ENCODE peak calls at places on chromosomes 4 and X, in five cellular contexts. One of them, this sample, is unnamed.

GRCh38 chr4:78320353-78320935 is 231.1 kb upstream of the ANXA3 start:
- DNase-seq in fibroblast of pulmonary artery: no peak
- DNase-seq in stomach: no peak
- DNase-seq in activated CD8-positive, alpha-beta memory T cell treated with anti-CD3 and anti-CD28 coated beads, Interleukin-2, amount 50 U/mL, for 4 hours: no peak
- DNase-seq in AG10803: no peak
- DNase-seq in this sample: no peak

GRCh38 chrX:115894087-115894486 is 276.5 kb upstream of the AGTR2 start:
- DNase-seq in activated CD8-positive, alpha-beta memory T cell treated with anti-CD3 and anti-CD28 coated beads, Interleukin-2, amount 50 U/mL, for 4 hours: no peak
- DNase-seq in stomach: no peak
- DNase-seq in AG10803: no peak
- DNase-seq in fibroblast of pulmonary artery: peak
- DNase-seq in this sample: no peak

GRCh38 chr4:173494013-173494970 is 35.7 kb downstream of the HAND2 start:
- DNase-seq in activated CD8-positive, alpha-beta memory T cell treated with anti-CD3 and anti-CD28 coated beads, Interleukin-2, amount 50 U/mL, for 4 hours: peak
- DNase-seq in AG10803: peak
- DNase-seq in stomach: peak
- DNase-seq in fibroblast of pulmonary artery: peak
- DNase-seq in this sample: peak

GRCh38 chr4:73984736-73985527 is 3.1 kb downstream of the PPBP start:
- DNase-seq in stomach: no peak
- DNase-seq in fibroblast of pulmonary artery: no peak
- DNase-seq in activated CD8-positive, alpha-beta memory T cell treated with anti-CD3 and anti-CD28 coated beads, Interleukin-2, amount 50 U/mL, for 4 hours: no peak
- DNase-seq in AG10803: no peak
- DNase-seq in this sample: no peak

GRCh38 chrX:36642052-36642451 is 366.1 kb upstream of the FAM47C start:
- DNase-seq in AG10803: no peak
- DNase-seq in stomach: no peak
- DNase-seq in activated CD8-positive, alpha-beta memory T cell treated with anti-CD3 and anti-CD28 coated beads, Interleukin-2, amount 50 U/mL, for 4 hours: no peak
- DNase-seq in fibroblast of pulmonary artery: no peak
- DNase-seq in this sample: no peak

GRCh38 chrX:10781847-10782530 is 161.6 kb upstream of the MID1 start:
- DNase-seq in fibroblast of pulmonary artery: no peak
- DNase-seq in activated CD8-positive, alpha-beta memory T cell treated with anti-CD3 and anti-CD28 coated beads, Interleukin-2, amount 50 U/mL, for 4 hours: no peak
- DNase-seq in stomach: no peak
- DNase-seq in AG10803: no peak
- DNase-seq in this sample: no peak

GRCh38 chr4:10893417-10893816 is 208.8 kb upstream of the CLNK start:
- DNase-seq in fibroblast of pulmonary artery: no peak
- DNase-seq in stomach: no peak
- DNase-seq in AG10803: no peak
- DNase-seq in activated CD8-positive, alpha-beta memory T cell treated with anti-CD3 and anti-CD28 coated beads, Interleukin-2, amount 50 U/mL, for 4 hours: no peak
- DNase-seq in this sample: no peak

GRCh38 chr4:179130122-179130714 is 1688.0 kb upstream of the AGA start:
- DNase-seq in stomach: no peak
- DNase-seq in fibroblast of pulmonary artery: no peak
- DNase-seq in AG10803: no peak
- DNase-seq in activated CD8-positive, alpha-beta memory T cell treated with anti-CD3 and anti-CD28 coated beads, Interleukin-2, amount 50 U/mL, for 4 hours: no peak
- DNase-seq in this sample: no peak

GRCh38 chr4:158667651-158668198 is 4.0 kb downstream of the C4orf46 start:
- DNase-seq in AG10803: peak
- DNase-seq in fibroblast of pulmonary artery: peak
- DNase-seq in activated CD8-positive, alpha-beta memory T cell treated with anti-CD3 and anti-CD28 coated beads, Interleukin-2, amount 50 U/mL, for 4 hours: no peak
- DNase-seq in stomach: no peak
- DNase-seq in this sample: no peak

GRCh38 chrX:27598312-27598711 is 8.2 kb downstream of the DCAF8L2 start:
- DNase-seq in fibroblast of pulmonary artery: peak
- DNase-seq in AG10803: no peak
- DNase-seq in activated CD8-positive, alpha-beta memory T cell treated with anti-CD3 and anti-CD28 coated beads, Interleukin-2, amount 50 U/mL, for 4 hours: no peak
- DNase-seq in stomach: peak
- DNase-seq in this sample: no peak

GRCh38 chrX:140342410-140342809 is 162.5 kb downstream of the SOX3 start:
- DNase-seq in activated CD8-positive, alpha-beta memory T cell treated with anti-CD3 and anti-CD28 coated beads, Interleukin-2, amount 50 U/mL, for 4 hours: no peak
- DNase-seq in fibroblast of pulmonary artery: no peak
- DNase-seq in AG10803: no peak
- DNase-seq in stomach: no peak
- DNase-seq in this sample: no peak

GRCh38 chrX:20623448-20623847 is 356.7 kb upstream of the RPS6KA3 start:
- DNase-seq in fibroblast of pulmonary artery: no peak
- DNase-seq in stomach: no peak
- DNase-seq in activated CD8-positive, alpha-beta memory T cell treated with anti-CD3 and anti-CD28 coated beads, Interleukin-2, amount 50 U/mL, for 4 hours: no peak
- DNase-seq in AG10803: no peak
- DNase-seq in this sample: no peak

GRCh38 chr4:173272987-173273386 is 61.2 kb downstream of the HMGB2 start:
- DNase-seq in stomach: no peak
- DNase-seq in AG10803: peak
- DNase-seq in activated CD8-positive, alpha-beta memory T cell treated with anti-CD3 and anti-CD28 coated beads, Interleukin-2, amount 50 U/mL, for 4 hours: no peak
- DNase-seq in fibroblast of pulmonary artery: peak
- DNase-seq in this sample: no peak

GRCh38 chrX:40733691-40734090 is 1.7 kb downstream of the MED14 start:
- DNase-seq in AG10803: peak
- DNase-seq in fibroblast of pulmonary artery: peak
- DNase-seq in stomach: no peak
- DNase-seq in activated CD8-positive, alpha-beta memory T cell treated with anti-CD3 and anti-CD28 coated beads, Interleukin-2, amount 50 U/mL, for 4 hours: no peak
- DNase-seq in this sample: no peak

GRCh38 chr4:186724861-186725419 is 1.3 kb upstream of the FAT1 start:
- DNase-seq in stomach: no peak
- DNase-seq in activated CD8-positive, alpha-beta memory T cell treated with anti-CD3 and anti-CD28 coated beads, Interleukin-2, amount 50 U/mL, for 4 hours: no peak
- DNase-seq in fibroblast of pulmonary artery: peak
- DNase-seq in AG10803: peak
- DNase-seq in this sample: no peak

GRCh38 chr4:18111100-18111499 is 89.5 kb upstream of the LCORL start:
- DNase-seq in AG10803: no peak
- DNase-seq in stomach: no peak
- DNase-seq in fibroblast of pulmonary artery: no peak
- DNase-seq in activated CD8-positive, alpha-beta memory T cell treated with anti-CD3 and anti-CD28 coated beads, Interleukin-2, amount 50 U/mL, for 4 hours: no peak
- DNase-seq in this sample: no peak

GRCh38 chr4:120443111-120443510 is 376.5 kb upstream of the MAD2L1 start:
- DNase-seq in activated CD8-positive, alpha-beta memory T cell treated with anti-CD3 and anti-CD28 coated beads, Interleukin-2, amount 50 U/mL, for 4 hours: no peak
- DNase-seq in stomach: no peak
- DNase-seq in fibroblast of pulmonary artery: peak
- DNase-seq in AG10803: peak
- DNase-seq in this sample: no peak

GRCh38 chrX:149198980-149199732 is 305.9 kb downstream of the IDS start:
- DNase-seq in AG10803: no peak
- DNase-seq in activated CD8-positive, alpha-beta memory T cell treated with anti-CD3 and anti-CD28 coated beads, Interleukin-2, amount 50 U/mL, for 4 hours: no peak
- DNase-seq in fibroblast of pulmonary artery: no peak
- DNase-seq in stomach: no peak
- DNase-seq in this sample: no peak

GRCh38 chrX:11913001-11913400 is 155.0 kb downstream of the MSL3 start:
- DNase-seq in activated CD8-positive, alpha-beta memory T cell treated with anti-CD3 and anti-CD28 coated beads, Interleukin-2, amount 50 U/mL, for 4 hours: no peak
- DNase-seq in stomach: no peak
- DNase-seq in fibroblast of pulmonary artery: peak
- DNase-seq in AG10803: no peak
- DNase-seq in this sample: no peak

GRCh38 chr4:169333265-169333664 is 62.5 kb upstream of the SH3RF1 start:
- DNase-seq in AG10803: no peak
- DNase-seq in activated CD8-positive, alpha-beta memory T cell treated with anti-CD3 and anti-CD28 coated beads, Interleukin-2, amount 50 U/mL, for 4 hours: no peak
- DNase-seq in stomach: no peak
- DNase-seq in fibroblast of pulmonary artery: no peak
- DNase-seq in this sample: no peak

GRCh38 chrX:129983575-129984131 is 1.2 kb downstream of the BCORL1 start:
- DNase-seq in activated CD8-positive, alpha-beta memory T cell treated with anti-CD3 and anti-CD28 coated beads, Interleukin-2, amount 50 U/mL, for 4 hours: no peak
- DNase-seq in AG10803: no peak
- DNase-seq in fibroblast of pulmonary artery: no peak
- DNase-seq in stomach: no peak
- DNase-seq in this sample: no peak

GRCh38 chr4:74267998-74268606 is 40.2 kb upstream of the EPGN start:
- DNase-seq in activated CD8-positive, alpha-beta memory T cell treated with anti-CD3 and anti-CD28 coated beads, Interleukin-2, amount 50 U/mL, for 4 hours: no peak
- DNase-seq in AG10803: peak
- DNase-seq in fibroblast of pulmonary artery: peak
- DNase-seq in stomach: no peak
- DNase-seq in this sample: no peak

This sample was measured in activated T-helper 9 cell treated with anti-CD3 and anti-CD28 coated beads, Interleukin-2, amount 50 U/mL, for 16 hours.